ENCODE peak calls at places on chromosomes 12 and 14, in nine cellular contexts. U is A549, X is HFF-Myc, W is lower lobe of right lung, I is AG10803, C is epithelial cell of esophagus, N is retinal pigment epithelial cell, F is upper lobe of right lung, G is heart left ventricle. Q is an unnamed sample.

GRCh38 chr12:356276-356988 is 32.7 kb downstream of the KDM5A start:
- DNase-seq in U (no peak), X (peak), W (no peak), I (peak), C (peak), N (no peak), F (no peak), G (no peak), Q (peak)

GRCh38 chr12:5745251-5745888 is 199.7 kb downstream of the ANO2 start:
- DNase-seq in U (peak), X (peak), W (peak), I (peak), C (peak), N (peak), F (peak), G (peak), Q (peak)

GRCh38 chr14:103801459-103801858 is 45.9 kb downstream of the PPP1R13B start:
- DNase-seq in U (no peak), X (peak), W (no peak), I (peak), C (peak), N (no peak), F (no peak), G (no peak), Q (peak)

GRCh38 chr12:124686001-124686884 is 118.8 kb upstream of the NCOR2 start:
- DNase-seq in U (peak), X (no peak), W (no peak), I (peak), C (peak), N (no peak), F (no peak), G (no peak), Q (peak)

GRCh38 chr14:20486700-20487401 is 17.6 kb downstream of the PNP start:
- DNase-seq in U (no peak), X (no peak), W (no peak), I (no peak), C (no peak), N (no peak), F (no peak), G (no peak), Q (no peak)

GRCh38 chr12:49962861-49963765 is 1.4 kb downstream of the AQP5 start:
- DNase-seq in U (peak), X (no peak), W (peak), I (peak), C (peak), N (peak), F (peak), G (peak), Q (no peak)

GRCh38 chr12:130646690-130647089 is 69.4 kb downstream of the RIMBP2 start:
- DNase-seq in U (no peak), X (no peak), W (no peak), I (no peak), C (no peak), N (no peak), F (no peak), G (no peak), Q (no peak)

GRCh38 chr12:71216725-71217579 is 59.2 kb upstream of the TSPAN8 start:
- DNase-seq in U (peak), X (no peak), W (no peak), I (peak), C (peak), N (peak), F (no peak), G (no peak), Q (peak)

GRCh38 chr12:89768586-89769482 is 60.2 kb upstream of the ATP2B1 start:
- DNase-seq in U (peak), X (peak), W (no peak), I (peak), C (peak), N (peak), F (no peak), G (no peak), Q (peak)

GRCh38 chr12:108861878-108862587 is 4.7 kb upstream of the SSH1 start:
- DNase-seq in U (no peak), X (no peak), W (peak), I (no peak), C (no peak), N (no peak), F (no peak), G (no peak), Q (no peak)

GRCh38 chr12:15558915-15559528 is 230.2 kb downstream of the EPS8 start:
- DNase-seq in U (no peak), X (no peak), W (no peak), I (peak), C (peak), N (no peak), F (no peak), G (no peak), Q (peak)

GRCh38 chr12:113796086-113796827 is 169.9 kb downstream of the RBM19 start:
- DNase-seq in U (no peak), X (no peak), W (no peak), I (no peak), C (no peak), N (no peak), F (peak), G (no peak), Q (no peak)

GRCh38 chr14:74882103-74882920 is 596 bp downstream of the DLST start:
- DNase-seq in U (peak), X (no peak), W (peak), I (peak), C (peak), N (no peak), F (peak), G (peak), Q (peak)

GRCh38 chr14:83342590-83342989 is 1808.9 kb upstream of the SEL1L start:
- DNase-seq in U (no peak), X (peak), W (no peak), I (peak), C (no peak), N (no peak), F (no peak), G (peak), Q (peak)

GRCh38 chr12:102702447-102703114 is 214.5 kb downstream of the PAH start:
- DNase-seq in U (peak), X (peak), W (no peak), I (peak), C (peak), N (peak), F (no peak), G (no peak), Q (peak)

GRCh38 chr14:51969852-51970251 is 19.5 kb upstream of the RTRAF start:
- DNase-seq in U (no peak), X (no peak), W (no peak), I (no peak), C (no peak), N (no peak), F (no peak), G (no peak), Q (no peak)

GRCh38 chr14:72598328-72598727 is 295.6 kb downstream of the DPF3 start:
- DNase-seq in U (no peak), X (no peak), W (no peak), I (no peak), C (no peak), N (no peak), F (no peak), G (no peak), Q (no peak)

GRCh38 chr12:105933671-105934665 is 204.8 kb downstream of the NUAK1 start:
- DNase-seq in U (peak), X (peak), W (no peak), I (peak), C (peak), N (peak), F (no peak), G (no peak), Q (peak)

GRCh38 chr14:94466706-94467370 is 9.2 kb downstream of the SERPINA9 start:
- DNase-seq in U (no peak), X (no peak), W (no peak), I (no peak), C (peak), N (no peak), F (no peak), G (no peak), Q (no peak)

GRCh38 chr12:78101181-78101876 is 270.6 kb downstream of the NAV3 start:
- DNase-seq in U (no peak), X (no peak), W (no peak), I (no peak), C (peak), N (peak), F (no peak), G (no peak), Q (peak)

GRCh38 chr12:93025145-93026103 is 96.3 kb upstream of the EEA1 start:
- DNase-seq in U (peak), X (peak), W (no peak), I (peak), C (peak), N (peak), F (no peak), G (no peak), Q (peak)

GRCh38 chr12:64824500-64825142 is at the start of gene TBC1D30:
- DNase-seq in U (no peak), X (no peak), W (peak), I (peak), C (no peak), N (no peak), F (peak), G (peak), Q (no peak)

GRCh38 chr14:75147423-75148071 is 20.7 kb upstream of the NEK9 start:
- DNase-seq in U (peak), X (no peak), W (peak), I (peak), C (peak), N (peak), F (peak), G (no peak), Q (peak)

GRCh38 chr14:24058260-24058950 is 6.6 kb downstream of the CARMIL3 start:
- DNase-seq in U (peak), X (peak), W (no peak), I (peak), C (peak), N (no peak), F (peak), G (no peak), Q (peak)

GRCh38 chr12:104695453-104696148 is 238.9 kb downstream of the CHST11 start:
- DNase-seq in U (no peak), X (no peak), W (no peak), I (peak), C (peak), N (no peak), F (no peak), G (no peak), Q (no peak)

GRCh38 chr14:97106166-97106565 is 309.0 kb downstream of the VRK1 start:
- DNase-seq in U (no peak), X (no peak), W (no peak), I (no peak), C (no peak), N (no peak), F (no peak), G (no peak), Q (no peak)

GRCh38 chr14:86129426-86129825 is 599.5 kb downstream of the FLRT2 start:
- DNase-seq in U (no peak), X (no peak), W (no peak), I (no peak), C (no peak), N (no peak), F (no peak), G (no peak), Q (no peak)

GRCh38 chr12:79938843-79939242 is 3.9 kb upstream of the PPP1R12A start:
- DNase-seq in U (no peak), X (no peak), W (no peak), I (no peak), C (no peak), N (no peak), F (no peak), G (no peak), Q (no peak)

GRCh38 chr12:70885952-70886351 is 34.6 kb downstream of the PTPRR start:
- DNase-seq in U (no peak), X (no peak), W (no peak), I (peak), C (no peak), N (no peak), F (no peak), G (no peak), Q (no peak)

GRCh38 chr12:120367924-120368788 is 808 bp downstream of the MSI1 start:
- DNase-seq in U (no peak), X (no peak), W (no peak), I (no peak), C (peak), N (no peak), F (no peak), G (no peak), Q (no peak)

GRCh38 chr12:65313704-65314317 is 35.3 kb downstream of the MSRB3 start:
- DNase-seq in U (peak), X (no peak), W (no peak), I (peak), C (peak), N (no peak), F (no peak), G (no peak), Q (peak)

GRCh38 chr12:22729431-22729830 is 104.5 kb downstream of the ETNK1 start:
- DNase-seq in U (no peak), X (no peak), W (no peak), I (no peak), C (no peak), N (peak), F (no peak), G (no peak), Q (no peak)

GRCh38 chr12:116661341-116661740 is 76.5 kb downstream of the SPRING1 start:
- DNase-seq in U (no peak), X (no peak), W (no peak), I (no peak), C (no peak), N (no peak), F (no peak), G (no peak), Q (no peak)

GRCh38 chr12:116659771-116660481 is 77.9 kb downstream of the SPRING1 start:
- DNase-seq in U (no peak), X (no peak), W (no peak), I (no peak), C (peak), N (no peak), F (no peak), G (no peak), Q (no peak)

GRCh38 chr12:116656371-116656770 is 81.5 kb downstream of the SPRING1 start:
- DNase-seq in U (no peak), X (no peak), W (no peak), I (peak), C (no peak), N (no peak), F (no peak), G (no peak), Q (no peak)

GRCh38 chr12:116654216-116654743 is 83.6 kb downstream of the SPRING1 start:
- DNase-seq in U (no peak), X (no peak), W (no peak), I (no peak), C (no peak), N (no peak), F (no peak), G (no peak), Q (no peak)

DNA sequence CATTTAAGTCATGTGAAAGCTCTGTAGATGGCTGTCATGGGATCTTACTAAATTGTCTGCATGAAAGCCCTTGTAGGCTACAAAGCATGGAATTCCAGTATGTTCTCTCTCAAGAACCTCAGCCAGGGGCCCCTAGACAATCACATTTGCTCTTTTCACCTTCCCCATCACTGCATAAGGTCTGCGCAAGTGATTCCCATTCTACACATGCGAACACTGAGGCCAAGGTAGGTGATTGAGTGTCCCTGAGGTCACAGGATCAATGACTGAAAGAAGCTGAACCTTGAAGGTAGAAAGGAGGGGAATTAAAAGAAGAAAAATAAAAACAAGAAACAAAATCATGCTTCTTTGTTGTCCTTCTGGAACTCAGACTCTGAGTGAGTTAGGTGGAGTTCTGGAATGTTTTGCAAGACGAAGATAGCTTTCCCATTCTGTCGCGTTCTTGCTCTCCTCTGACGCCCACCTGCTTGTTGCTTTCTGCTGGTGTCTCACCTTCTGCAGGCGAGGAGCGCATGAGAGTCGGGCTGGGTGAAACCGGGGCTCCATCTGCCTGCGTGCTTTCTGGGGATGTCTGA is 79.9 kb downstream of the SPRING1 start:
- DNase-seq in U (no peak), X (no peak), W (no peak), I (no peak), C (no peak), N (no peak), F (no peak), G (no peak), Q (no peak)
- H3K4me3 ChIP-seq in U (no peak), X (peak), W (peak), I (peak), C (no peak), N (no peak), F (peak), G (no peak), Q (no peak)

DNA sequence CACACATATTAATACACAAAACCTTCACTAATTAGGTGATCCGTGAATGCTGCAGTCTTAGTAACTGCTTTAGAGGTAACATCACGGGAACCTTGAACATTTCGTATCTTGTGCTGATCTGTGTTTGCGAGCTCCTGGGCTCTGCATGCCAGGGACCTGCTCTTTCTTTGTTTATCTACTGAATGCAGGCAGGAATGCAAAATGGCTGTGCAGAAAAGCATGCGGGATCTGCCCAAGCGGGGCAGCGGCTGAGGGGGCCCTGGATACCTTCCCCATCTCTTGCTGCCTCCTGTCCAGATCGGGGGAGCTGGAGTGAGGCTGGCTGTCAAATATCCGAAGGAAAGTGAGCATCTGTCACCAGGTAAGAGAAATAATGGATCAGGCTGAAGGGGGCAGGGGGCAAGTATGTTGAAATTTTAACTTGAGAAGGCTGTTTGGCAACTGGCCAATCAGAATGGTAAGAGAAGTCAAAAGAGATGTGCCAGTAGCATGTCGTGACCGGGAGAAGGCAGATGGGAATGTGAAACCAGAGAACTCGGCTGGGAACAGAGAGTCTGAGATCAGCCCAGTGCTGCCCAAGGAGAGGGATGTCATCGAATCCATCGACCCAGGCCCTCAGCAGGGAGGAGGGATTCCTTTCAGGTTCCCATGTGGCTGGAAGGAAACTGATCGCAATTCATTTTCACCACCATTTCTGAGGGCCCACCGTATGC is 191.3 kb downstream of the TTC7B start:
- DNase-seq in U (no peak), X (no peak), W (no peak), I (no peak), C (peak), N (no peak), F (no peak), G (no peak), Q (no peak)
- TF ChIP-seq CTCF in U (no peak), X (no peak), W (no peak), I (no peak), C (no peak), N (no peak), F (no peak), G (no peak), Q (no peak)

GRCh38 chr12:31321565-31322228 is 4.3 kb downstream of the SINHCAF start:
- DNase-seq in U (no peak), X (no peak), W (no peak), I (no peak), C (no peak), N (no peak), F (no peak), G (no peak), Q (peak)

GRCh38 chr12:31315779-31316465 is 10.0 kb downstream of the SINHCAF start:
- DNase-seq in U (no peak), X (no peak), W (no peak), I (no peak), C (no peak), N (no peak), F (no peak), G (no peak), Q (no peak)

GRCh38 chr12:31316964-31317363 is 9.0 kb downstream of the SINHCAF start:
- DNase-seq in U (no peak), X (no peak), W (no peak), I (no peak), C (no peak), N (no peak), F (no peak), G (no peak), Q (peak)

GRCh38 chr12:31317471-31318397 is 8.2 kb downstream of the SINHCAF start:
- DNase-seq in U (no peak), X (no peak), W (no peak), I (peak), C (no peak), N (no peak), F (no peak), G (no peak), Q (peak)

DNA sequence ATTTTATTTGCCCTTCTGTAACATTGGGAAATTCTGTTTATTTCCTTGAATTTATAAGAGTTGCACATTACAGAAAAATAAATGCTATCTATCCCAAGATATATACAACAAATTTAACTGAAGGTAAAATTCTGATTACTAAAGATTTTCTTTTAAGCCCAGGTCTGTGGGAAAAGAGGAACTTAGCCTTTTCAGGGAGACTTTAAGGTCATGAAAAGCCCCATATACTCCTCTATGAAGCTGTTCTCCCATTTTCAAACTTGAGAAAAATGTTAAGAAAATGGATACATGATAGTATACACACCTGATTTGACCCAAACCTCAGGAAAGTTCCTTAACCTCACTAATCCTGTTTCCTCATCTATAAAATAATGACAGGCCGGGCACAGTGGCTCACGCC is 7.1 kb downstream of the SINHCAF start:
- DNase-seq in U (no peak), X (no peak), W (no peak), I (no peak), C (no peak), N (no peak), F (no peak), G (no peak), Q (no peak)
- H3K4me3 ChIP-seq in U (no peak), X (no peak), W (no peak), I (no peak), C (no peak), N (no peak), F (no peak), G (no peak), Q (no peak)

GRCh38 chr12:43805857-43806736 is at the start of gene TWF1:
- DNase-seq in U (peak), X (no peak), W (peak), I (peak), C (peak), N (peak), F (peak), G (peak), Q (peak)
- TF ChIP-seq CTCF in U (peak), X (no peak), W (peak), I (peak), C (peak), N (peak), F (peak), G (no peak), Q (peak)

DNA sequence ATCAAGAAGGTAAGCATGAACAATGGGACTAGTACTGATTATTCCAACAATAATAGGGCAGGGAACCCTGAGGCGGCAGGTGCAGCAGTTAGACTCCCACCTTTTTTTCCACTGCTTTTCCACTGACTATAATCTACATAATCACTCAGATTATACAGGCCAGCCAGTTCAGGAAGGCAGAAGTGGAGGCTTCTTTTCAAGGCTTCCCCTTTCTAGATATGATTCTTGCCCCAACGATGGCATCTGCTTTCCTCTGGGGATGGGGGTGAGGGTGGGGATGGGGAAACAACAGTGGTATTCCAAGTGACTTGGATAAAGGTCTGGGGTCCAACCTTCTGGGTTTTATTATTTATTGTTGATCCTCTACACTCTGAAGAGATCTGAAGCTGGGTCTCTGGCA is 331 bp downstream of the NCKAP1L start:
- DNase-seq in U (no peak), X (no peak), W (no peak), I (no peak), C (no peak), N (no peak), F (no peak), G (no peak), Q (no peak)
- H3K4me3 ChIP-seq in U (no peak), X (no peak), W (peak), I (no peak), C (no peak), N (no peak), F (peak), G (no peak), Q (no peak)